ENCODE peak calls at places on chromosomes 11 and 22, in six cellular contexts. H is mesenchymal stem cell, G is H9, Z is IMR-90, F is trophoblast cell, Y is H1. X is an unnamed sample.

GRCh38 chr11:19409307-19409706 is 168.6 kb upstream of the E2F8 start:
- DNase-seq in F (no peak), H (no peak), Y (no peak), Z (no peak), G (no peak), X (no peak)

GRCh38 chr22:24521791-24522245 is 26.7 kb downstream of the UPB1 start:
- DNase-seq in H (peak), G (peak), Y (peak), Z (peak), F (peak), X (peak)

GRCh38 chr11:78080084-78080817 is 589 bp upstream of the NDUFC2 start:
- DNase-seq in F (no peak), H (no peak), Y (no peak), Z (no peak), G (no peak), X (no peak)

GRCh38 chr11:126474888-126475626 is 119.6 kb downstream of the ST3GAL4 start:
- DNase-seq in Y (no peak), Z (no peak), G (no peak), F (no peak), H (no peak), X (no peak)

GRCh38 chr22:19810381-19811141 is 44.1 kb downstream of the GNB1L start:
- DNase-seq in F (no peak), Z (peak), H (peak), Y (no peak), G (peak), X (no peak)

GRCh38 chr22:46863794-46864193 is 101.3 kb downstream of the TBC1D22A start:
- DNase-seq in H (no peak), G (no peak), Y (no peak), Z (no peak), F (no peak), X (no peak)

GRCh38 chr11:44980533-44981427 is 30.1 kb upstream of the TP53I11 start:
- DNase-seq in Z (no peak), H (no peak), G (no peak), F (no peak), Y (no peak), X (no peak)

GRCh38 chr22:39482768-39483167 is 19.3 kb upstream of the MIEF1 start:
- DNase-seq in G (no peak), Z (peak), Y (no peak), F (no peak), H (peak), X (no peak)

GRCh38 chr22:30210235-30210831 is 36.2 kb downstream of the LIF start:
- DNase-seq in F (peak), H (peak), Z (peak), Y (no peak), G (peak), X (no peak)

GRCh38 chr22:19815093-19815822 is 39.4 kb downstream of the GNB1L start:
- DNase-seq in H (no peak), G (no peak), Z (no peak), Y (no peak), F (no peak), X (no peak)

GRCh38 chr11:36868380-36868779 is 270.3 kb upstream of the RAG2 start:
- DNase-seq in Y (no peak), G (no peak), Z (no peak), F (peak), H (no peak), X (no peak)

GRCh38 chr11:122139595-122139866 is 23.5 kb upstream of the BLID start:
- DNase-seq in Y (no peak), H (no peak), G (no peak), Z (peak), F (no peak), X (no peak)

GRCh38 chr22:35506259-35506570 is 34.4 kb upstream of the RASD2 start:
- DNase-seq in F (peak), H (peak), Y (no peak), Z (peak), G (no peak), X (no peak)

GRCh38 chr22:22182218-22182989 is 62.2 kb upstream of the VPREB1 start:
- DNase-seq in F (peak), Y (no peak), G (no peak), Z (no peak), H (no peak), X (no peak)

GRCh38 chr22:23225337-23225723 is 45.0 kb downstream of the BCR start:
- DNase-seq in F (no peak), Y (no peak), G (no peak), H (no peak), Z (no peak), X (no peak)

GRCh38 chr11:110478410-110478809 is 48.7 kb downstream of the FDX1 start:
- DNase-seq in F (peak), H (no peak), G (peak), Y (no peak), Z (no peak), X (no peak)

GRCh38 chr11:72828081-72828567 is 13.9 kb downstream of the ATG16L2 start:
- DNase-seq in Y (no peak), G (no peak), F (no peak), Z (peak), H (peak), X (no peak)

GRCh38 chr22:35383679-35384071 is 2.8 kb downstream of the HMOX1 start:
- DNase-seq in Z (no peak), Y (no peak), G (no peak), H (no peak), F (no peak), X (no peak)

GRCh38 chr11:22479133-22479690 is 141.0 kb downstream of the SLC17A6 start:
- DNase-seq in F (no peak), Z (no peak), Y (no peak), H (no peak), G (no peak), X (no peak)

GRCh38 chr11:63866211-63866610 is 27.3 kb downstream of the MARK2 start:
- DNase-seq in Z (peak), H (peak), G (no peak), Y (no peak), F (no peak), X (no peak)

GRCh38 chr11:87422566-87422965 is 384.8 kb downstream of the TMEM135 start:
- DNase-seq in Z (peak), F (peak), H (no peak), G (no peak), Y (no peak), X (no peak)

GRCh38 chr11:108223449-108224149 is 732 bp downstream of the ATM start:
- DNase-seq in F (peak), H (no peak), Y (no peak), G (no peak), Z (peak), X (no peak)

GRCh38 chr11:30257058-30257457 is 26.2 kb downstream of the FSHB start:
- DNase-seq in Z (no peak), G (peak), H (no peak), F (no peak), Y (no peak), X (no peak)

GRCh38 chr22:42905702-42906183 is 48.7 kb upstream of the ARFGAP3 start:
- DNase-seq in Y (no peak), H (no peak), F (no peak), G (no peak), Z (no peak), X (no peak)

GRCh38 chr22:40525250-40525884 is 111.2 kb downstream of the MRTFA start:
- DNase-seq in F (peak), Y (no peak), G (peak), Z (peak), H (peak), X (no peak)

GRCh38 chr11:119617343-119617713 is 111.7 kb downstream of the NECTIN1 start:
- DNase-seq in Y (no peak), Z (no peak), G (no peak), F (no peak), H (no peak), X (no peak)

GRCh38 chr11:88849368-88849767 is 216.4 kb downstream of the GRM5 start:
- DNase-seq in H (no peak), F (no peak), G (no peak), Z (peak), Y (no peak), X (no peak)

GRCh38 chr22:30944986-30945385 is 23.6 kb downstream of the MORC2 start:
- DNase-seq in G (no peak), H (no peak), Y (no peak), Z (no peak), F (peak), X (no peak)

GRCh38 chr22:18991138-18991432 is 55.0 kb upstream of the PRODH start:
- DNase-seq in F (no peak), H (no peak), Z (no peak), G (no peak), Y (no peak), X (no peak)

GRCh38 chr11:66267379-66268209 is 845 bp upstream of the RAB1B start:
- DNase-seq in Y (peak), Z (peak), F (peak), H (peak), G (peak), X (peak)

GRCh38 chr22:29032584-29032983 is 29.0 kb downstream of the C22orf31 start:
- DNase-seq in G (no peak), Z (peak), F (no peak), H (peak), Y (no peak), X (no peak)
- H3K18ac ChIP-seq in G (no peak), Z (peak), F (no peak), H (peak), Y (no peak), X (no peak)

GRCh38 chr11:17277024-17277584 is 565 bp downstream of the NUCB2 start:
- DNase-seq in Y (no peak), Z (peak), G (no peak), H (peak), F (peak), X (no peak)
- H3K18ac ChIP-seq in Y (peak), Z (peak), G (peak), H (peak), F (peak), X (peak)

GRCh38 chr11:86421976-86422770 is 47.5 kb downstream of the CCDC81 start:
- DNase-seq in G (no peak), Z (no peak), F (peak), H (no peak), Y (no peak), X (no peak)
- H3K18ac ChIP-seq in G (no peak), Z (no peak), F (no peak), H (no peak), Y (no peak), X (no peak)

DNA sequence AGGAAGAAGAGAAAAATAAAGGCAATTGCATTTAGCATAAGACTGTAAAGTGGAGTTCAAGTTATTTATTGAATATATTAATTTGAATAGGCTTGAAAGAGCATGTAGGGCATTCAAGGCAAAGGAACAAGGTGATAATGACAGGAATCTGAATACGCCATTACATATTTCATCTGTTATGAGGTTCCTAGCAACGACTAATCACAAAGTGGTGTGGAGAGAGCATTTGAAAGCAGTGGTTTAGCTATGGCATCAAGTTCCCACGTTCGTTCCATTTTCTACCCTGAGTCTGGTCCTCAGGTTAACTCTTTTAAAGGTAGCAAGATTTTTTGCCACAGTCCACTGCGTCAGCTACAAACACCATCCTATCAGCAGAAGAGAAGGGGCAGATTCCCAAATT is 59.4 kb downstream of the CNTN5 start:
- DNase-seq in H (no peak), G (no peak), Z (no peak), F (no peak), Y (no peak), X (no peak)
- H3K18ac ChIP-seq in H (no peak), G (no peak), Z (no peak), F (no peak), Y (no peak), X (no peak)

DNA sequence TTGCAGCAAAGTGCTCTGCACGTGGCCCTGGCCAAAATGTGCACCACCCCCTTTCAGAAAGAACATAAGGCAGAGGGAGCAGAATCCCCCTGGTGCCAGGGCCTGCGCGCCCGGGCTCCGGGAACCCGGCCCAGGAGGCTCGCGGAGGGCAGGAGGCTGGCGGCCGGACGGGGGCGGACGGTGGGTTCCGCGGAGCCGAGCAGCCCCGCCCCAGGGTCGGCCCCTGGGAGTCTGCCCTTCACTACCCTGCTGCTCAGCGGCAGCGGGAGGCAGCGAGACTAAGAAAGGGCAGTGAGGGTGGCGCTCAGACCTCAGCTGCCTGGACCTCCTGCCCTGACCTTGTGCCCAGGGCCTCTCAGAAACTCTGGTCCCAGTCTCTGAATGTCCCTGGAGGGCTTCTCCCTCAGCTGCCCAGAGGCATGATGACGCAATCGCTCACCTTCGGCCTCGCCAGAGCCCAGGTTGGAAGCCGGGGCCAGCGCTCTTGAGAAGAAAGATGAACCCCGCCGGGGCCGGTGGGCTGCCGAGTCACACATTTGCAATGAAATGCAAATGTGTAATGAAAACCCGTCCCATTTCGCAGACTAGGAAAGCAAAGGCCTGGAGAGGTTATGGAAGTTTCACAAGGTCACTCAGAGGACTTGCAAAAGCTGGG is 1.1 kb upstream of the CLMP start:
- DNase-seq in H (no peak), F (peak), G (peak), Y (no peak), Z (no peak), X (no peak)
- H3K18ac ChIP-seq in H (peak), F (peak), G (peak), Y (peak), Z (peak), X (peak)

GRCh38 chr11:117269856-117270255 is 21.3 kb upstream of the BACE1-AS start:
- DNase-seq in F (peak), H (no peak), G (no peak), Z (no peak), Y (no peak), X (no peak)
- H3K18ac ChIP-seq in F (no peak), H (no peak), G (no peak), Z (no peak), Y (no peak), X (no peak)